ENCODE peak calls at places on chromosomes 5 and 9, in four cellular contexts. One of them, this sample, is unnamed.

GRCh38 chr5:75512383-75513074 is 838 bp downstream of the POLK start:
- DNase-seq in A549: no peak
- DNase-seq in GM12878: no peak
- DNase-seq in K562: no peak
- DNase-seq in this sample: peak; percentile 1

GRCh38 chr5:159737263-159737662 is 179.0 kb upstream of the ADRA1B start:
- DNase-seq in A549: no peak
- DNase-seq in GM12878: no peak
- DNase-seq in K562: no peak
- DNase-seq in this sample: no peak

GRCh38 chr9:109179801-109180523 is 12.9 kb upstream of the FRRS1L start:
- DNase-seq in A549: no peak
- DNase-seq in GM12878: no peak
- DNase-seq in K562: no peak
- DNase-seq in this sample: no peak

GRCh38 chr5:75335952-75336624 is 932 bp upstream of the HMGCR start:
- DNase-seq in A549: peak; percentile 67
- DNase-seq in GM12878: peak; percentile 32
- DNase-seq in K562: peak; percentile 24
- DNase-seq in this sample: peak; percentile 88

GRCh38 chr5:67149933-67150523 is 46.6 kb downstream of the CD180 start:
- DNase-seq in A549: no peak
- DNase-seq in GM12878: no peak
- DNase-seq in K562: no peak
- DNase-seq in this sample: peak; percentile 48

GRCh38 chr5:84242286-84242685 is 142.4 kb downstream of the EDIL3 start:
- DNase-seq in A549: no peak
- DNase-seq in GM12878: no peak
- DNase-seq in K562: no peak
- DNase-seq in this sample: peak; percentile 86

GRCh38 chr5:317086-317811 is 4.3 kb upstream of the AHRR start:
- DNase-seq in A549: peak; percentile 82
- DNase-seq in GM12878: no peak
- DNase-seq in K562: peak; percentile 76
- DNase-seq in this sample: peak; percentile 74

GRCh38 chr5:89520771-89521170 is 637.8 kb upstream of the MEF2C start:
- DNase-seq in A549: no peak
- DNase-seq in GM12878: no peak
- DNase-seq in K562: no peak
- DNase-seq in this sample: no peak

GRCh38 chr5:157651623-157652376 is 438 bp downstream of the SOX30 start:
- DNase-seq in A549: no peak
- DNase-seq in GM12878: peak; percentile 21
- DNase-seq in K562: no peak
- DNase-seq in this sample: no peak

GRCh38 chr9:35996358-35996970 is 38.5 kb upstream of the OR2S2 start:
- DNase-seq in A549: no peak
- DNase-seq in GM12878: no peak
- DNase-seq in K562: no peak
- DNase-seq in this sample: peak; percentile 16

GRCh38 chr5:38756068-38756467 is 89.7 kb upstream of the OSMR start:
- DNase-seq in A549: no peak
- DNase-seq in GM12878: no peak
- DNase-seq in K562: no peak
- DNase-seq in this sample: peak; percentile 33

GRCh38 chr9:79220246-79220645 is 351.5 kb upstream of the TLE4 start:
- DNase-seq in A549: no peak
- DNase-seq in GM12878: no peak
- DNase-seq in K562: no peak
- DNase-seq in this sample: no peak

GRCh38 chr9:86034863-86035734 is 64.3 kb downstream of the GOLM1 start:
- DNase-seq in A549: peak; percentile 71
- DNase-seq in GM12878: no peak
- DNase-seq in K562: peak; percentile 30
- DNase-seq in this sample: peak; percentile 40

DNA sequence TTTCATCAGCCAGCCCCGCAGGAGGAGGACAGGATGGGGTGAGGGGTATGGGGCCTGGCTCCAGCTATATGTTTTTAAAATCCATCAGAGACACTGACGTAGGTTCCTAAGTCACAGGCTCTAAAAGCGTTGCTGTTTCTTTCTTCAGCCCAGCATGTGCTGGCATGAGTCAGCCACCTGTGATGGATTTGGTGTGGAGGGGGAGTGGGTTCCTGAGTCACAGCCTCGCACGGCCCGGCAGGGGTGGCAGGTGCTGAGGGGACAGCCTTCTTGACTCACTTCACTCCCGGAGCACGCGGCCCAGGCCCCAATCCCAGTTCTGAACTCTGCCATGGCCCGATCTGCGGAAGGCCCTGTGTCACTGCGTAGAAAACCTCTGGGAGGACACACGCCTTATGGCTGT is 38.8 kb upstream of the RPL26L1 start:
- DNase-seq in A549: peak; percentile 95
- DNase-seq in GM12878: no peak
- DNase-seq in K562: peak; percentile 36
- DNase-seq in this sample: peak; percentile 100
- TF ChIP-seq RAD21 in A549: no peak
- TF ChIP-seq RAD21 in GM12878: no peak
- TF ChIP-seq RAD21 in K562: no peak
- TF ChIP-seq RAD21 in this sample: no peak

GRCh38 chr5:82312373-82312856 is 34.3 kb upstream of the RPS23 start:
- DNase-seq in A549: peak; percentile 40
- DNase-seq in GM12878: no peak
- DNase-seq in K562: peak; percentile 53
- DNase-seq in this sample: peak; percentile 83
- TF ChIP-seq ELK1 in A549: no peak
- TF ChIP-seq ELK1 in GM12878: no peak
- TF ChIP-seq ELK1 in K562: no peak
- TF ChIP-seq ELK1 in this sample: no peak

GRCh38 chr9:129988607-129989361 is 54.2 kb downstream of the FNBP1 start:
- DNase-seq in A549: no peak
- DNase-seq in GM12878: peak; percentile 99
- DNase-seq in K562: no peak
- DNase-seq in this sample: no peak

GRCh38 chr9:129989740-129990139 is 53.2 kb downstream of the FNBP1 start:
- DNase-seq in A549: no peak
- DNase-seq in GM12878: no peak
- DNase-seq in K562: no peak
- DNase-seq in this sample: peak; percentile 28

GRCh38 chr9:129987941-129988340 is 55.0 kb downstream of the FNBP1 start:
- DNase-seq in A549: no peak
- DNase-seq in GM12878: no peak
- DNase-seq in K562: no peak
- DNase-seq in this sample: no peak

GRCh38 chr9:129989362-129989708 is 53.7 kb downstream of the FNBP1 start:
- DNase-seq in A549: no peak
- DNase-seq in GM12878: no peak
- DNase-seq in K562: no peak
- DNase-seq in this sample: no peak

DNA sequence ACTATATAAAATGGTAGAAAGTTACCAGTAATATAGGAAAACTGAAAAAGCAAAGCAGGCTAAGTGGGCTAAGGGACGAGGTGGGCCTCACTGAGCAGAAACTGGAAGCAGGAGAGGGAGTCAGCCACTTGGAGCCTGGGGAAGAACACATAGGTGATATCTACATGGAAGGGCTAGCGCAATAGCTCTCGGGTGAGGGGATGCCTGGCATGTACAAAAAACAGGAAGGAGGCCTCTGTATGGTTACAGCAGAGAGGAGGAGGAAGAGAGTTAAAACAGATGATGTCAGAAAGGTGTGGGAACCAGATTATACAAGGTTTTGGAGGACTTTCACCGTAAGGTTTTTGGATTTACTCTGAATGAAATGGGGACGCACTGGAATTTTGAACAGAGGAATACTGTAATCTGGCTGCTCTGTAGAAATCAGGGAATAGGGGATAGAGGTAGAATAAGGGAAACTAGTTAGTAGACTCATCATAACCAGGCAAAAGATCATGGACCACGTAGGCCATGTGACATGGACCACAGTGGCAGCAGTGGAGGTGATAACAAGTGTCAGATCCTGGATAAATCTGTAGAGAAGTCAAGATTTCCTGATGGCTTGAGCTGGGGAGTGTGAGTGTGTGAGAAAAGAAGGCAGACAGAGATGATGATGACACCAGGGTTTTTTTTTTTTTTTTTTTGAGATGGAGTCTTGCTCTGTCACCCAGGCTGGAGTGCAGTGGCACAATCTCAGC is 52.6 kb downstream of the FNBP1 start:
- DNase-seq in A549: no peak
- DNase-seq in GM12878: no peak
- DNase-seq in K562: no peak
- DNase-seq in this sample: no peak
- TF ChIP-seq RAD21 in A549: no peak
- TF ChIP-seq RAD21 in GM12878: no peak
- TF ChIP-seq RAD21 in K562: no peak
- TF ChIP-seq RAD21 in this sample: no peak

DNA sequence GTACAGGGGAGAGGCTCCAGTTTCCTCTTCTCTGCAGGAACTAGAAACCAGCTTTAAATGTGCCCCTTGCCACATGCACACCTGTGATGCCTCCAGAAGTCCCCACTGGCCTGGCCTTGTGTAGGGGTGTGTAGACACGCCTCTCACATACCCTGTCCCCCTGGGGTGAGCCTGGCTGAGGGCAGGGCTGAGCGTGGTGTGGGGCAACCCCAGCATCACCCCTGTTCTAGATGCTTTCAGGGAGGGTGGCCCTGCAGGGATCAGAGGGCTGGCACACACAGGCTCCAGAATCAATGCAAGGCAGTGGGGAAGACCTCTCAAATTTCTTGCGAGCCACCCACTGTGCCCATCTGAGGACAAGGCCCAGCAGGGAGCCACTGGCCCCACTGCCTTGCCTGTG is 54.7 kb downstream of the NXNL2 start:
- DNase-seq in A549: no peak
- DNase-seq in GM12878: no peak
- DNase-seq in K562: no peak
- DNase-seq in this sample: no peak
- TF ChIP-seq ELK1 in A549: no peak
- TF ChIP-seq ELK1 in GM12878: no peak
- TF ChIP-seq ELK1 in K562: no peak
- TF ChIP-seq ELK1 in this sample: no peak

GRCh38 chr5:79318935-79319614 is 83.1 kb downstream of the JMY start:
- DNase-seq in A549: no peak
- DNase-seq in GM12878: no peak
- DNase-seq in K562: no peak
- DNase-seq in this sample: peak; percentile 99
- TF ChIP-seq RAD21 in A549: no peak
- TF ChIP-seq RAD21 in GM12878: no peak
- TF ChIP-seq RAD21 in K562: no peak
- TF ChIP-seq RAD21 in this sample: no peak

This sample was measured in IMR-90.